ENCODE peak calls at places on chromosomes 5 and 9, in nine cellular contexts. One of them, this sample, is unnamed.

GRCh38 chr5:173903396-173904140 is 15.4 kb downstream of the CPEB4 start:
- DNase-seq in nucleus accumbens: no peak
- DNase-seq in MM.1S: peak; percentile 64
- DNase-seq in fibroblast of lung: no peak
- DNase-seq in globus pallidus: no peak
- DNase-seq in colonic mucosa: no peak
- DNase-seq in stimulated activated CD8-positive, alpha-beta memory T cell treated with anti-CD3 and anti-CD28 coated beads, Interleukin-4, amount 100 ng/mL, for 1 hour: no peak
- DNase-seq in tibial nerve: no peak
- DNase-seq in ELR: no peak
- DNase-seq in this sample: no peak

GRCh38 chr9:89923961-89924504 is 319.2 kb downstream of the GADD45G start:
- DNase-seq in nucleus accumbens: no peak
- DNase-seq in MM.1S: no peak
- DNase-seq in fibroblast of lung: peak; percentile 48
- DNase-seq in globus pallidus: no peak
- DNase-seq in colonic mucosa: no peak
- DNase-seq in stimulated activated CD8-positive, alpha-beta memory T cell treated with anti-CD3 and anti-CD28 coated beads, Interleukin-4, amount 100 ng/mL, for 1 hour: no peak
- DNase-seq in tibial nerve: no peak
- DNase-seq in ELR: no peak
- DNase-seq in this sample: no peak

GRCh38 chr5:72702881-72703434 is 113.5 kb upstream of the TNPO1 start:
- DNase-seq in nucleus accumbens: no peak
- DNase-seq in MM.1S: no peak
- DNase-seq in fibroblast of lung: no peak
- DNase-seq in globus pallidus: no peak
- DNase-seq in colonic mucosa: no peak
- DNase-seq in stimulated activated CD8-positive, alpha-beta memory T cell treated with anti-CD3 and anti-CD28 coated beads, Interleukin-4, amount 100 ng/mL, for 1 hour: no peak
- DNase-seq in tibial nerve: no peak
- DNase-seq in ELR: no peak
- DNase-seq in this sample: no peak

GRCh38 chr9:27053369-27054057 is 48.0 kb upstream of the LRRC19 start:
- DNase-seq in nucleus accumbens: no peak
- DNase-seq in MM.1S: no peak
- DNase-seq in fibroblast of lung: peak; percentile 34
- DNase-seq in globus pallidus: no peak
- DNase-seq in colonic mucosa: no peak
- DNase-seq in stimulated activated CD8-positive, alpha-beta memory T cell treated with anti-CD3 and anti-CD28 coated beads, Interleukin-4, amount 100 ng/mL, for 1 hour: no peak
- DNase-seq in tibial nerve: no peak
- DNase-seq in ELR: no peak
- DNase-seq in this sample: no peak

GRCh38 chr9:25094518-25094917 is 548.8 kb upstream of the IZUMO3 start:
- DNase-seq in nucleus accumbens: no peak
- DNase-seq in MM.1S: no peak
- DNase-seq in fibroblast of lung: no peak
- DNase-seq in globus pallidus: no peak
- DNase-seq in colonic mucosa: no peak
- DNase-seq in stimulated activated CD8-positive, alpha-beta memory T cell treated with anti-CD3 and anti-CD28 coated beads, Interleukin-4, amount 100 ng/mL, for 1 hour: no peak
- DNase-seq in tibial nerve: no peak
- DNase-seq in ELR: no peak
- DNase-seq in this sample: no peak

GRCh38 chr9:91954841-91955471 is 4.9 kb upstream of the ROR2 start:
- DNase-seq in nucleus accumbens: no peak
- DNase-seq in MM.1S: peak; percentile 58
- DNase-seq in fibroblast of lung: peak; percentile 88
- DNase-seq in globus pallidus: peak; percentile 10
- DNase-seq in colonic mucosa: peak; percentile 77
- DNase-seq in stimulated activated CD8-positive, alpha-beta memory T cell treated with anti-CD3 and anti-CD28 coated beads, Interleukin-4, amount 100 ng/mL, for 1 hour: no peak
- DNase-seq in tibial nerve: no peak
- DNase-seq in ELR: peak; percentile 74
- DNase-seq in this sample: peak; percentile 54

GRCh38 chr5:53601570-53601969 is 41.1 kb downstream of the NDUFS4 start:
- DNase-seq in nucleus accumbens: no peak
- DNase-seq in MM.1S: no peak
- DNase-seq in fibroblast of lung: peak; percentile 68
- DNase-seq in globus pallidus: no peak
- DNase-seq in colonic mucosa: no peak
- DNase-seq in stimulated activated CD8-positive, alpha-beta memory T cell treated with anti-CD3 and anti-CD28 coated beads, Interleukin-4, amount 100 ng/mL, for 1 hour: no peak
- DNase-seq in tibial nerve: no peak
- DNase-seq in ELR: peak; percentile 84
- DNase-seq in this sample: no peak

GRCh38 chr5:24621809-24622208 is 23.0 kb downstream of the CDH10 start:
- DNase-seq in nucleus accumbens: no peak
- DNase-seq in MM.1S: no peak
- DNase-seq in fibroblast of lung: peak; percentile 23
- DNase-seq in globus pallidus: no peak
- DNase-seq in colonic mucosa: peak; percentile 18
- DNase-seq in stimulated activated CD8-positive, alpha-beta memory T cell treated with anti-CD3 and anti-CD28 coated beads, Interleukin-4, amount 100 ng/mL, for 1 hour: no peak
- DNase-seq in tibial nerve: peak; percentile 26
- DNase-seq in ELR: no peak
- DNase-seq in this sample: no peak

GRCh38 chr5:93594591-93595419 is 11.8 kb downstream of the NR2F1 start:
- DNase-seq in nucleus accumbens: no peak
- DNase-seq in MM.1S: no peak
- DNase-seq in fibroblast of lung: no peak
- DNase-seq in globus pallidus: no peak
- DNase-seq in colonic mucosa: no peak
- DNase-seq in stimulated activated CD8-positive, alpha-beta memory T cell treated with anti-CD3 and anti-CD28 coated beads, Interleukin-4, amount 100 ng/mL, for 1 hour: no peak
- DNase-seq in tibial nerve: no peak
- DNase-seq in ELR: no peak
- DNase-seq in this sample: no peak

GRCh38 chr5:173823721-173824567 is 64.2 kb upstream of the CPEB4 start:
- DNase-seq in nucleus accumbens: no peak
- DNase-seq in MM.1S: no peak
- DNase-seq in fibroblast of lung: peak; percentile 90
- DNase-seq in globus pallidus: peak; percentile 5
- DNase-seq in colonic mucosa: peak; percentile 70
- DNase-seq in stimulated activated CD8-positive, alpha-beta memory T cell treated with anti-CD3 and anti-CD28 coated beads, Interleukin-4, amount 100 ng/mL, for 1 hour: no peak
- DNase-seq in tibial nerve: no peak
- DNase-seq in ELR: peak; percentile 76
- DNase-seq in this sample: peak; percentile 77

GRCh38 chr9:26210338-26210851 is 532.2 kb upstream of the TUSC1 start:
- DNase-seq in nucleus accumbens: peak; percentile 51
- DNase-seq in MM.1S: peak; percentile 17
- DNase-seq in fibroblast of lung: peak; percentile 18
- DNase-seq in globus pallidus: peak; percentile 45
- DNase-seq in colonic mucosa: no peak
- DNase-seq in stimulated activated CD8-positive, alpha-beta memory T cell treated with anti-CD3 and anti-CD28 coated beads, Interleukin-4, amount 100 ng/mL, for 1 hour: no peak
- DNase-seq in tibial nerve: no peak
- DNase-seq in ELR: peak; percentile 16
- DNase-seq in this sample: no peak

GRCh38 chr5:30105186-30105585 is 1088.3 kb upstream of the CDH6 start:
- DNase-seq in nucleus accumbens: no peak
- DNase-seq in MM.1S: no peak
- DNase-seq in fibroblast of lung: no peak
- DNase-seq in globus pallidus: no peak
- DNase-seq in colonic mucosa: no peak
- DNase-seq in stimulated activated CD8-positive, alpha-beta memory T cell treated with anti-CD3 and anti-CD28 coated beads, Interleukin-4, amount 100 ng/mL, for 1 hour: no peak
- DNase-seq in tibial nerve: no peak
- DNase-seq in ELR: no peak
- DNase-seq in this sample: no peak

GRCh38 chr5:167684251-167684650 is 607.2 kb upstream of the WWC1 start:
- DNase-seq in nucleus accumbens: no peak
- DNase-seq in MM.1S: no peak
- DNase-seq in fibroblast of lung: peak; percentile 72
- DNase-seq in globus pallidus: no peak
- DNase-seq in colonic mucosa: no peak
- DNase-seq in stimulated activated CD8-positive, alpha-beta memory T cell treated with anti-CD3 and anti-CD28 coated beads, Interleukin-4, amount 100 ng/mL, for 1 hour: no peak
- DNase-seq in tibial nerve: no peak
- DNase-seq in ELR: peak; percentile 37
- DNase-seq in this sample: no peak

GRCh38 chr9:20207161-20207560 is 415.1 kb downstream of the MLLT3 start:
- DNase-seq in nucleus accumbens: no peak
- DNase-seq in MM.1S: no peak
- DNase-seq in fibroblast of lung: no peak
- DNase-seq in globus pallidus: no peak
- DNase-seq in colonic mucosa: no peak
- DNase-seq in stimulated activated CD8-positive, alpha-beta memory T cell treated with anti-CD3 and anti-CD28 coated beads, Interleukin-4, amount 100 ng/mL, for 1 hour: no peak
- DNase-seq in tibial nerve: no peak
- DNase-seq in ELR: no peak
- DNase-seq in this sample: no peak

GRCh38 chr5:133947431-133947841 is 21.0 kb downstream of the C5orf15 start:
- DNase-seq in nucleus accumbens: no peak
- DNase-seq in MM.1S: no peak
- DNase-seq in fibroblast of lung: peak; percentile 69
- DNase-seq in globus pallidus: no peak
- DNase-seq in colonic mucosa: no peak
- DNase-seq in stimulated activated CD8-positive, alpha-beta memory T cell treated with anti-CD3 and anti-CD28 coated beads, Interleukin-4, amount 100 ng/mL, for 1 hour: no peak
- DNase-seq in tibial nerve: no peak
- DNase-seq in ELR: peak; percentile 17
- DNase-seq in this sample: no peak

GRCh38 chr9:112921549-112921948 is 30.9 kb upstream of the SLC46A2 start:
- DNase-seq in nucleus accumbens: no peak
- DNase-seq in MM.1S: peak; percentile 65
- DNase-seq in fibroblast of lung: peak; percentile 56
- DNase-seq in globus pallidus: peak; percentile 50
- DNase-seq in colonic mucosa: no peak
- DNase-seq in stimulated activated CD8-positive, alpha-beta memory T cell treated with anti-CD3 and anti-CD28 coated beads, Interleukin-4, amount 100 ng/mL, for 1 hour: no peak
- DNase-seq in tibial nerve: no peak
- DNase-seq in ELR: peak; percentile 68
- DNase-seq in this sample: no peak

GRCh38 chr5:152704286-152704685 is 299.2 kb upstream of the NMUR2 start:
- DNase-seq in nucleus accumbens: no peak
- DNase-seq in MM.1S: no peak
- DNase-seq in fibroblast of lung: no peak
- DNase-seq in globus pallidus: no peak
- DNase-seq in colonic mucosa: no peak
- DNase-seq in stimulated activated CD8-positive, alpha-beta memory T cell treated with anti-CD3 and anti-CD28 coated beads, Interleukin-4, amount 100 ng/mL, for 1 hour: no peak
- DNase-seq in tibial nerve: no peak
- DNase-seq in ELR: no peak
- DNase-seq in this sample: no peak

This sample was measured in GM04503.